ENCODE peak calls at places on chromosomes 4 and X, in eight cellular contexts. F is colonic mucosa, H is AG10803, K is fibroblast of the aortic adventitia, O is neural progenitor cell, E is tibial artery, T is upper lobe of right lung, L is left ventricle myocardium inferior. R is an unnamed sample.

GRCh38 chrX:133865761-133866470 is 119.5 kb downstream of the GPC3 start:
- DNase-seq in F (no peak), H (no peak), K (no peak), O (no peak), E (no peak), T (no peak), L (no peak), R (no peak)

GRCh38 chr4:82957045-82957444 is 53.6 kb downstream of the LIN54 start:
- DNase-seq in F (no peak), H (no peak), K (no peak), O (no peak), E (no peak), T (no peak), L (no peak), R (no peak)

GRCh38 chr4:120773641-120774040 is 148.9 kb downstream of the PRDM5 start:
- DNase-seq in F (no peak), H (no peak), K (no peak), O (no peak), E (no peak), T (no peak), L (no peak), R (no peak)

GRCh38 chr4:7938513-7939376 is 916 bp downstream of the AFAP1 start:
- DNase-seq in F (no peak), H (peak), K (peak), O (peak), E (peak), T (no peak), L (peak), R (peak)

GRCh38 chr4:113064244-113064643 is 14.8 kb downstream of the ANK2 start:
- DNase-seq in F (no peak), H (no peak), K (no peak), O (peak), E (no peak), T (no peak), L (no peak), R (no peak)

GRCh38 chrX:153640736-153641574 is 6.0 kb upstream of the DUSP9 start:
- DNase-seq in F (no peak), H (no peak), K (no peak), O (peak), E (no peak), T (no peak), L (no peak), R (no peak)

GRCh38 chrX:68944211-68944610 is 115.4 kb downstream of the EFNB1 start:
- DNase-seq in F (peak), H (no peak), K (no peak), O (no peak), E (no peak), T (no peak), L (no peak), R (no peak)

GRCh38 chr4:81724925-81725329 is 253.2 kb upstream of the RASGEF1B start:
- DNase-seq in F (peak), H (no peak), K (no peak), O (peak), E (peak), T (peak), L (peak), R (no peak)

GRCh38 chr4:89248879-89249281 is 58.7 kb downstream of the GPRIN3 start:
- DNase-seq in F (no peak), H (no peak), K (no peak), O (no peak), E (no peak), T (no peak), L (no peak), R (no peak)

GRCh38 chr4:127143460-127144190 is 489.1 kb upstream of the INTU start:
- DNase-seq in F (no peak), H (peak), K (peak), O (no peak), E (no peak), T (no peak), L (no peak), R (peak)

GRCh38 chr4:22573198-22573597 is 57.3 kb upstream of the ADGRA3 start:
- DNase-seq in F (peak), H (no peak), K (peak), O (no peak), E (peak), T (peak), L (peak), R (peak)

GRCh38 chr4:165085946-165086345 is 26.7 kb downstream of the TMEM192 start:
- DNase-seq in F (no peak), H (no peak), K (no peak), O (no peak), E (no peak), T (no peak), L (no peak), R (no peak)

GRCh38 chr4:15771419-15772058 is 6.6 kb upstream of the CD38 start:
- DNase-seq in F (no peak), H (no peak), K (no peak), O (no peak), E (no peak), T (no peak), L (no peak), R (no peak)

GRCh38 chrX:104522386-104522785 is 43.6 kb upstream of the IL1RAPL2 start:
- DNase-seq in F (no peak), H (no peak), K (no peak), O (no peak), E (no peak), T (no peak), L (no peak), R (no peak)

GRCh38 chrX:38347136-38347535 is 5.3 kb upstream of the OTC start:
- DNase-seq in F (no peak), H (peak), K (peak), O (no peak), E (no peak), T (no peak), L (no peak), R (peak)

GRCh38 chr4:155972098-155972497 is 18.4 kb upstream of the CTSO start:
- DNase-seq in F (no peak), H (peak), K (peak), O (peak), E (no peak), T (no peak), L (no peak), R (peak)

GRCh38 chrX:45322820-45323219 is 122.1 kb upstream of the DIPK2B start:
- DNase-seq in F (no peak), H (peak), K (peak), O (no peak), E (no peak), T (no peak), L (no peak), R (peak)

GRCh38 chrX:16436348-16437188 is 213.4 kb upstream of the S100G start:
- DNase-seq in F (peak), H (peak), K (peak), O (peak), E (peak), T (peak), L (peak), R (peak)

GRCh38 chrX:19683358-19683757 is 168.1 kb upstream of the MAP3K15 start:
- DNase-seq in F (no peak), H (no peak), K (peak), O (no peak), E (no peak), T (no peak), L (no peak), R (no peak)
- H3K4me3 ChIP-seq in F (no peak), H (no peak), K (no peak), O (no peak), E (no peak), T (no peak), L (no peak), R (no peak)

DNA sequence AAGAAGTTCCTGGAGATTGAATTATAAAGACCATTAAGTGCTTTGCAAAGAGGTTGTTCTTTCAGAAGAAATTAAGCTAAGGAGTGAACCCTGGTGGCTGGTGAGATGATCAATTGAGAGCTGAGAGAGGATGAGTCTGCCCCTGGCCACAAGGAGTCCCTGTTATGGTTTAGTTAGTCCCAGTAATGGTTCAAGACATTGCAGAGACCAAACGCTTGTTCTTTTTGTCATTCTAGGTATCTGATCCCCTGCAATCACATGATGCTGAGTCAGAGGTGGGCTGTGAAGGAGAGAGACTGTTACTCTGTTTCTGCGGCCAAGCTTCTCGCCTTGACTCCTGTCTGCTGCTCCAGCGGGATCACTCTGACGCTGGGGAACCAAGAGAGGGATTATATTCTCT is 114.5 kb downstream of the GATB start:
- DNase-seq in F (no peak), H (no peak), K (no peak), O (no peak), E (no peak), T (no peak), L (no peak), R (no peak)
- TF ChIP-seq CTCF in F (no peak), H (no peak), K (no peak), O (peak), E (no peak), T (no peak), L (no peak), R (no peak)

GRCh38 chr4:67036791-67037190 is 508.5 kb downstream of the CENPC start:
- DNase-seq in F (no peak), H (no peak), K (no peak), O (no peak), E (no peak), T (no peak), L (no peak), R (no peak)
- H3K4me3 ChIP-seq in F (no peak), H (no peak), K (no peak), O (no peak), E (no peak), T (no peak), L (no peak), R (no peak)

DNA sequence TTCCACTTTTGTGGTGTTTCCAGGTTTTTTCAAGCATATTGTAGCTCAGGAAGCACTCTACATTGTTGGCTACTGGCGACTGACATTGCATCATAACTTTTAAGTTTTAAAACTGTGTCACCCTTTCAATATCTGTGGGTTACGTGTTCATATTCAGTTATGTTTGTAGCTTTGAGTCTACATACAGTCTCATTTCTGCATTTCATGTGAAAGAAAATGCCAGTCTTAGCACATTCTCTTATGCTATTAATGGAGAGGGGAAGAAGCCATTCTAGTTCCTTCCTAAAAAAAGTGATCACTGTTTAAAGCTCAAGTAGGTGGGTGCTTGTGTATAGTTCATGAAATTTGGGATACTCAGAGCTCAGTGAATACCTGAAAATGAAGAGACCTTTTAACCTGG is 38.2 kb downstream of the DIAPH2 start:
- DNase-seq in F (no peak), H (no peak), K (no peak), O (no peak), E (no peak), T (no peak), L (no peak), R (no peak)
- TF ChIP-seq CTCF in F (no peak), H (no peak), K (no peak), O (no peak), E (no peak), T (no peak), L (no peak), R (no peak)

GRCh38 chr4:161987611-161988010 is 176.2 kb downstream of the FSTL5 start:
- DNase-seq in F (no peak), H (no peak), K (no peak), O (no peak), E (no peak), T (no peak), L (no peak), R (no peak)

GRCh38 chr4:161992317-161992716 is 171.5 kb downstream of the FSTL5 start:
- DNase-seq in F (no peak), H (no peak), K (no peak), O (no peak), E (no peak), T (no peak), L (no peak), R (no peak)

GRCh38 chr4:161991811-161992210 is 172.0 kb downstream of the FSTL5 start:
- DNase-seq in F (no peak), H (no peak), K (no peak), O (peak), E (no peak), T (no peak), L (no peak), R (no peak)

DNA sequence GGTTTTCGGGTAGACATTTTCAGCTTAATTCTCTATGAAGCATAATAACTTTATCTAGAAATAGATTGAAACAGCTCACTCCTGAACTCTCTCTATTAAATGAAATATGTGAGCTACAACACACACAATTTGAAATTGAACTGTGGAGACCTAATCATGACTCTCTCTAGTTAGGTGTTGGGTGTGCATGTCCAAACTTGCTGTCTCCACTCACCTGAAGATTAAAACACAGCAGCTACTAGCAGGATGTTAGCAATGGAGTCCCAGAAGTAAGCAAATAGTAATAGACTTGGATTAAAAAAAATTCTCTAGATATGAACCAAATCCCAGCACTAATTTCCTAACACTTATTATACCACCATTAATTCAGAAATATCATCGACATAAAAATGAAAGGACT is 173.1 kb downstream of the FSTL5 start:
- DNase-seq in F (no peak), H (no peak), K (no peak), O (no peak), E (no peak), T (no peak), L (no peak), R (no peak)
- H3K4me3 ChIP-seq in F (no peak), H (no peak), K (no peak), O (no peak), E (no peak), T (no peak), L (no peak), R (no peak)

GRCh38 chrX:150582338-150582948 is 14.0 kb downstream of the MTM1 start:
- DNase-seq in F (peak), H (no peak), K (no peak), O (no peak), E (no peak), T (no peak), L (no peak), R (no peak)

GRCh38 chrX:150587585-150588503 is 19.4 kb downstream of the MTM1 start:
- DNase-seq in F (peak), H (peak), K (peak), O (no peak), E (no peak), T (no peak), L (no peak), R (no peak)
- TF ChIP-seq CTCF in F (peak), H (peak), K (peak), O (peak), E (peak), T (peak), L (peak), R (peak)

GRCh38 chrX:78377186-78377585 is 49.8 kb upstream of the CYSLTR1 start:
- DNase-seq in F (no peak), H (no peak), K (no peak), O (no peak), E (no peak), T (no peak), L (no peak), R (no peak)

GRCh38 chrX:78383594-78383993 is 56.2 kb upstream of the CYSLTR1 start:
- DNase-seq in F (no peak), H (no peak), K (no peak), O (no peak), E (no peak), T (no peak), L (no peak), R (no peak)

GRCh38 chrX:78375894-78376293 is 48.5 kb upstream of the CYSLTR1 start:
- DNase-seq in F (no peak), H (no peak), K (peak), O (no peak), E (no peak), T (no peak), L (no peak), R (no peak)

GRCh38 chrX:78384486-78384885 is 57.1 kb upstream of the CYSLTR1 start:
- DNase-seq in F (no peak), H (no peak), K (no peak), O (no peak), E (no peak), T (no peak), L (no peak), R (no peak)

DNA sequence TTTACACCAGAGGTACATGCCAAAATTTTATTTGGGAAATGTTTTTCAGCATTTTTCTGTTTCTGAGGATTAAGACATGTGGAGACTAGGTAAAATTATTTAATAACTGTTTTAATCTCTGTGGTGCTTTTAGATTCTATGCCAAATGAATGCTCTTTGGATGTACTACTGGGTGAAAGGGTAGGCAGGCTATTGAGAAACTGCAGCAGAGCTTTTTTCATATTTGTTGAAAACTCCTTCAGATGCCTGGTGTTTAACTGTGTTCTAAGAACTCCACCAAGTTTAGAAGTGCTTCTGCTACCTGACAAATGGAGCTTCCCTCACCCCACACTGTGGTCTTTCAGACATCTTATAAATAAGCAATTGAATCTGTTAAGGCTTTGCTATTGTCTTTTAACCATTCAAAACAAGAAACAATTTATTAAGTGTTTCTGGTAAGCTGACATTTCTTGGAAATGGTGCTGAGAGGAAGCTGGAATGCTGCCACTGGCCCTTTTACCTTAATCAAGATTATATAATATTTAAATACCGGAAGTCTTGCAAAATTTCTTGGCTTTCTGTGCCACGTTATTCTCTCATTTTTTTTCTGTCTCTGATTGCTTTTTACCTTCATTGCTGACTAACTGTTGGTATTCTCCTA is 51.2 kb upstream of the CYSLTR1 start:
- DNase-seq in F (no peak), H (no peak), K (peak), O (no peak), E (no peak), T (no peak), L (no peak), R (no peak)
- H3K4me3 ChIP-seq in F (no peak), H (no peak), K (no peak), O (no peak), E (no peak), T (no peak), L (no peak), R (no peak)

R was measured in astrocyte of the spinal cord.